ENCODE peak calls at places on chromosomes 6 and 20, in five cellular contexts. U, N, R, C and K are unnamed samples. For H3K36me3 and H3K4me1, the result is how much of the 10 kb centered on the place peaks cover.

GRCh38 chr6:89862281-89862680 is 32.0 kb upstream of the GJA10 start:
- DNase-seq in U (no peak), N (no peak), R (no peak), C (no peak), K (no peak)

GRCh38 chr6:87907521-87907920 is 140.1 kb upstream of the SPACA1 start:
- DNase-seq in U (peak), N (no peak), R (no peak), C (no peak), K (no peak)

GRCh38 chr20:50717974-50718761 is 13.2 kb upstream of the PARD6B start:
- DNase-seq in U (no peak), N (no peak), R (no peak), C (no peak), K (peak)

GRCh38 chr20:51354769-51355319 is 187.7 kb downstream of the NFATC2 start:
- DNase-seq in U (no peak), N (no peak), R (no peak), C (no peak), K (no peak)

GRCh38 chr20:13301596-13301995 is 80.5 kb downstream of the ISM1 start:
- DNase-seq in U (no peak), N (no peak), R (no peak), C (no peak), K (no peak)

GRCh38 chr6:148445116-148445515 is 102.5 kb downstream of the SASH1 start:
- DNase-seq in U (no peak), N (no peak), R (peak), C (no peak), K (peak)

GRCh38 chr6:93886416-93886815 is 467.1 kb upstream of the EPHA7 start:
- DNase-seq in U (no peak), N (no peak), R (no peak), C (no peak), K (no peak)

GRCh38 chr6:129592516-129593232 is 117.3 kb downstream of the ARHGAP18 start:
- DNase-seq in U (no peak), N (no peak), R (no peak), C (no peak), K (no peak)

GRCh38 chr6:44727651-44728630 is 340.4 kb downstream of the CDC5L start:
- DNase-seq in U (no peak), N (no peak), R (no peak), C (peak), K (no peak)

GRCh38 chr20:7924692-7925091 is 15.6 kb downstream of the HAO1 start:
- DNase-seq in U (peak), N (no peak), R (no peak), C (no peak), K (no peak)

GRCh38 chr20:45817652-45818194 is 5.3 kb downstream of the UBE2C start:
- DNase-seq in U (peak), N (no peak), R (no peak), C (no peak), K (no peak)

GRCh38 chr6:142551145-142551811 is 249.5 kb downstream of the ADGRG6 start:
- DNase-seq in U (no peak), N (no peak), R (peak), C (no peak), K (peak)

GRCh38 chr6:135995160-135995898 is 143.8 kb downstream of the PDE7B start:
- DNase-seq in U (peak), N (no peak), R (no peak), C (no peak), K (no peak)

GRCh38 chr6:107221519-107221918 is 106.2 kb upstream of the BEND3 start:
- DNase-seq in U (no peak), N (no peak), R (no peak), C (no peak), K (no peak)

GRCh38 chr20:58699246-58700107 is 6.9 kb downstream of the NPEPL1 start:
- DNase-seq in U (peak), N (peak), R (no peak), C (no peak), K (no peak)

GRCh38 chr6:78947962-78948361 is 80.6 kb downstream of the IRAK1BP1 start:
- DNase-seq in U (peak), N (no peak), R (no peak), C (no peak), K (no peak)

GRCh38 chr6:70289299-70289698 is 13.6 kb downstream of the COL9A1 start:
- DNase-seq in U (no peak), N (no peak), R (no peak), C (no peak), K (no peak)

GRCh38 chr6:142926494-142927273 is 18.3 kb downstream of the HIVEP2 start:
- DNase-seq in U (peak), N (peak), R (peak), C (peak), K (peak)

GRCh38 chr6:34182751-34183531 is 37.1 kb upstream of the GRM4 start:
- DNase-seq in U (no peak), N (no peak), R (no peak), C (no peak), K (no peak)

GRCh38 chr6:46137387-46137786 is 7.6 kb downstream of the ENPP4 start:
- DNase-seq in U (no peak), N (no peak), R (no peak), C (no peak), K (no peak)

GRCh38 chr6:157113389-157113788 is 209.9 kb downstream of the TMEM242 start:
- DNase-seq in U (no peak), N (no peak), R (no peak), C (no peak), K (no peak)

GRCh38 chr6:68778356-68779020 is 143.4 kb downstream of the ADGRB3 start:
- DNase-seq in U (peak), N (no peak), R (no peak), C (no peak), K (peak)

GRCh38 chr6:10951675-10952282 is 64.9 kb downstream of the SYCP2L start:
- DNase-seq in U (peak), N (no peak), R (no peak), C (no peak), K (no peak)

GRCh38 chr6:42532038-42532669 is 31.7 kb upstream of the UBR2 start:
- DNase-seq in U (peak), N (no peak), R (no peak), C (no peak), K (no peak)

GRCh38 chr6:35725721-35726438 is 11.0 kb upstream of the ARMC12 start:
- DNase-seq in U (peak), N (peak), R (peak), C (peak), K (peak)

DNA sequence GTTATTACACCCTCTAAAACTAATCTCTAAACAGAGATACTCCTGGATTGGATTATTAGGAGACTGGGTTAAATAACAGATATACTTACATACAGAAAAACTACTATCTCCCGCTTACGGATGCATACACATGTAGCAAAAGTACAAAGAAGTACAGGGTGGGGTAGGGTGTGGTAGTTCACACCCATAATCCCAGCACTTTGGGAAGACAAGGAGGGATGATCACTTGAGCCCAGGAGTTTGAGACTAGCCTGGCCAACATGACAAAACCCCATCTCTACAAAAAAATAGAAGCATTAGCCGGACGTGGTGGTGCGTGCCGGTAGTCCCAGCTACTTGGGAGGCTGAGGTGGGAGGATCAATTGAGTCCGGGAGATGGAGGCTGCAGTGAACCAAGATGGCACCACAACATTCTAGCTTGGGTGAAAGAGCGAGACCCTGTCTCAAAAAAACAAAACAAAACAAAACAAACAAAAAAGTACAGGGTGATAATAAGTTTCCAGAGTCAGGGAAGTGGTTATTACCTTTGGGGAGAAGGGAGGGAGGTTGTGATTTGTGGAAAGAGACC is 8.1 kb downstream of the PIM1 start:
- DNase-seq in U (no peak), N (no peak), R (no peak), C (no peak), K (no peak)
- H3K27ac ChIP-seq in U (no peak), N (no peak), R (no peak), C (no peak), K (no peak)

GRCh38 chr6:123518441-123519190 is 118.1 kb downstream of the TRDN start:
- DNase-seq in U (no peak), N (no peak), R (no peak), C (no peak), K (no peak)
- H3K36me3 ChIP-seq in U (under half), N (under half), R (under half), C (under half), K (under half)

GRCh38 chr6:112225691-112226090 is 28.7 kb downstream of the LAMA4 start:
- DNase-seq in U (no peak), N (no peak), R (no peak), C (no peak), K (no peak)

GRCh38 chr6:112227992-112228391 is 26.4 kb downstream of the LAMA4 start:
- DNase-seq in U (no peak), N (no peak), R (no peak), C (no peak), K (no peak)

GRCh38 chr6:112224088-112224487 is 30.3 kb downstream of the LAMA4 start:
- DNase-seq in U (no peak), N (no peak), R (no peak), C (no peak), K (no peak)

GRCh38 chr6:112228480-112229332 is 25.7 kb downstream of the LAMA4 start:
- DNase-seq in U (no peak), N (no peak), R (no peak), C (no peak), K (no peak)

GRCh38 chr6:112227411-112227810 is 27.0 kb downstream of the LAMA4 start:
- DNase-seq in U (no peak), N (no peak), R (no peak), C (no peak), K (no peak)
- H3K4me1 ChIP-seq in U (under half), N (under half), R (under half), C (half or more), K (under half)

DNA sequence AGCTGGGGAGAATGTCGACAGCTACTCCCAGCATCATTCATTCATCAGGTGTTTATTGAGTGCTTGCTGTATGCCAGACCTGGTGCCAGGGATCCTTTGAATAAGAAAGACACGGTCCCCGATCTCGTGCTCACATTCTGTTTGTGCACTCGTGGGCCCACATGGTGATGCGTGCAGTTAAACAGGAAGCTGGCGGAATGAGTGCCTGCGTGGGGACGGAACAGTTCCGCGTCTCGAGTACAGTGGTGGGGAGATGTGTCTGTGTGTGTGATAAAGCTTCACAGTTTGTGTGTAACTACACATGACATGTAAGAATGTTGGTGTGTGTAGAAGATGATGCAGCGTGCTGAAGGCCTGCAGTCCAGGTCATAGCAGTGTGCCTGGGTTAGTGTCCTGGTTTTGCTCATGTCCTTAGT is 6.5 kb downstream of the RBM38 start:
- DNase-seq in U (no peak), N (no peak), R (no peak), C (no peak), K (no peak)
- H3K27ac ChIP-seq in U (peak), N (peak), R (peak), C (peak), K (no peak)

GRCh38 chr20:21357851-21358250 is 39.5 kb downstream of the NKX2-4 start:
- DNase-seq in U (peak), N (no peak), R (no peak), C (no peak), K (no peak)

GRCh38 chr20:21361266-21361665 is 36.1 kb downstream of the NKX2-4 start:
- DNase-seq in U (peak), N (no peak), R (no peak), C (no peak), K (no peak)

GRCh38 chr20:21355981-21356380 is 41.3 kb downstream of the NKX2-4 start:
- DNase-seq in U (no peak), N (no peak), R (no peak), C (no peak), K (no peak)

GRCh38 chr20:21364413-21364812 is 32.9 kb downstream of the NKX2-4 start:
- DNase-seq in U (no peak), N (no peak), R (no peak), C (no peak), K (no peak)

GRCh38 chr20:21360686-21361085 is 36.6 kb downstream of the NKX2-4 start:
- DNase-seq in U (peak), N (no peak), R (no peak), C (no peak), K (no peak)
- H3K36me3 ChIP-seq in U (under half), N (under half), R (under half), C (half or more), K (half or more)

DNA sequence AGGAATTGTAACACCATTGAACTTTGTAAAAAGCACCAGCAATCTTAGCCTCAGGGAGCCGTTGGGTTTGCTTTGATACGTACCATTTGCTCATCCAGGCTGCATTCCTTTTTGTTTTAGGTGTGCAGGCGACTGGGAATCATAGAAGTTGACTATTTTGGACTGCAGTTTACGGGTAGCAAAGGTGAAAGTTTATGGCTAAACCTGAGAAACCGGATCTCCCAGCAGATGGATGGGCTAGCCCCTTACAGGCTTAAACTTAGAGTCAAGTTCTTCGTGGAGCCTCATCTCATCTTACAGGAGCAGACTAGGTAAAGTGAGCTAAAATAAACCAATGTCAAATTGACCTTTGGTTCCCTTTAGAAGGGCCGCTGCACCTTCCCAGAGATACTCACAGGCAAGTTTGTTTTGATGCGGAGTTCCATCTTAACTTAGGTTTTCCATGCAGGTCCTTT is 1.6 kb downstream of the MYLIP start:
- DNase-seq in U (peak), N (no peak), R (no peak), C (no peak), K (no peak)
- H3K4me1 ChIP-seq in U (under half), N (under half), R (under half), C (half or more), K (under half)

GRCh38 chr6:105680131-105680530 is 277.2 kb upstream of the PREP start:
- DNase-seq in U (no peak), N (no peak), R (no peak), C (no peak), K (no peak)
- H3K27ac ChIP-seq in U (no peak), N (no peak), R (no peak), C (no peak), K (no peak)

GRCh38 chr6:151291145-151292055 is 51.6 kb downstream of the AKAP12 start:
- DNase-seq in U (peak), N (peak), R (no peak), C (no peak), K (peak)
- H3K36me3 ChIP-seq in U (under half), N (under half), R (under half), C (under half), K (under half)

GRCh38 chr6:3504938-3505735 is 48.3 kb upstream of the SLC22A23 start:
- DNase-seq in U (no peak), N (no peak), R (no peak), C (no peak), K (no peak)
- H3K4me1 ChIP-seq in U (under half), N (under half), R (under half), C (under half), K (under half)

GRCh38 chr6:39811835-39812345 is 19.7 kb downstream of the DAAM2 start:
- DNase-seq in U (no peak), N (no peak), R (no peak), C (no peak), K (no peak)

GRCh38 chr6:39815356-39815755 is 23.2 kb downstream of the DAAM2 start:
- DNase-seq in U (no peak), N (no peak), R (no peak), C (no peak), K (no peak)

GRCh38 chr6:39812496-39812852 is 20.3 kb downstream of the DAAM2 start:
- DNase-seq in U (no peak), N (no peak), R (no peak), C (no peak), K (no peak)

GRCh38 chr6:39812853-39813533 is 20.8 kb downstream of the DAAM2 start:
- DNase-seq in U (peak), N (peak), R (peak), C (no peak), K (no peak)

DNA sequence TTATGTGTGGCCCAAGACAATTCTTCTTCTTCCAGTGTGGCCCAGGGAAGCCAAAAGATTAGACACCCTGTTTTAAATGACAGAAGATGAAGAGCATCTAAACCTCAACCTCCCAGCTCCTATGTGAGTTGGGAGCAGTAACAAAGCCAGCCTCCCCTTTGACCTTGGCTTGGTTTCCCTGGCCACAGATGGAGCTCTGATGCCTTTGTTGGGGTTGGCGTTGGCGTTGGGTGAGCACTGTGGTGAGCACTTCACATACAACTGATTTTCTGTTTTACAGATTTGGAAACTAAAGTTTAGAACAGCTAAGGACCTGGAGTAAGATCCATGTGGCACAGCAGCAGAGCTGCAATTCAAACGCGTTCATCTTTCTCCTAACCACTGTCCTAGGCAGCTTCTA is 22.1 kb downstream of the DAAM2 start:
- DNase-seq in U (no peak), N (no peak), R (no peak), C (no peak), K (no peak)
- H3K27ac ChIP-seq in U (no peak), N (no peak), R (peak), C (peak), K (no peak)